ENCODE peak calls at places on chromosomes 13 and 19, in nine cellular contexts. Q is upper lobe of left lung; L is pancreas; F is tibial nerve; M is K562; A is breast epithelium; K is PC-3; Z is CD8-positive, alpha-beta T cell; O is PC-9. D is an unnamed sample.

GRCh38 chr19:45164577-45165335 is 4.0 kb upstream of the NKPD1 start:
- DNase-seq in Q (peak; percentile 88), L (peak; percentile 50), F (no peak), M (peak; percentile 62), A (peak; percentile 80), K (no peak), Z (no peak), O (peak; percentile 84), D (peak; percentile 87)

GRCh38 chr13:79870123-79870522 is 389.2 kb downstream of the NDFIP2 start:
- DNase-seq in Q (no peak), L (no peak), F (no peak), M (no peak), A (no peak), K (no peak), Z (no peak), O (no peak), D (no peak)

GRCh38 chr13:74073231-74073630 is 61.0 kb downstream of the KLF12 start:
- DNase-seq in Q (no peak), L (no peak), F (no peak), M (no peak), A (no peak), K (no peak), Z (no peak), O (no peak), D (no peak)

GRCh38 chr13:48600374-48601364 is 53.1 kb upstream of the CYSLTR2 start:
- DNase-seq in Q (no peak), L (no peak), F (no peak), M (no peak), A (no peak), K (peak; percentile 27), Z (peak; percentile 17), O (no peak), D (no peak)

GRCh38 chr13:99321709-99322108 is 14.5 kb upstream of the GPR183 start:
- DNase-seq in Q (no peak), L (no peak), F (no peak), M (no peak), A (no peak), K (no peak), Z (no peak), O (no peak), D (no peak)

GRCh38 chr13:48505597-48506091 is 27.2 kb downstream of the RCBTB2 start:
- DNase-seq in Q (peak; percentile 73), L (no peak), F (no peak), M (no peak), A (no peak), K (no peak), Z (peak; percentile 70), O (no peak), D (peak; percentile 72)

GRCh38 chr13:73803997-73804396 is 330.2 kb downstream of the KLF12 start:
- DNase-seq in Q (no peak), L (no peak), F (no peak), M (no peak), A (no peak), K (peak; percentile 62), Z (no peak), O (no peak), D (no peak)

GRCh38 chr19:47243776-47244547 is 12.4 kb upstream of the CCDC9 start:
- DNase-seq in Q (peak; percentile 96), L (peak; percentile 92), F (peak; percentile 75), M (peak; percentile 87), A (peak; percentile 89), K (peak; percentile 90), Z (peak; percentile 96), O (peak; percentile 86), D (peak; percentile 98)

GRCh38 chr13:23466144-23467002 is 32.9 kb upstream of the SACS start:
- DNase-seq in Q (peak; percentile 67), L (peak; percentile 53), F (peak; percentile 53), M (peak; percentile 13), A (peak; percentile 61), K (peak; percentile 77), Z (peak; percentile 77), O (no peak), D (peak; percentile 87)

GRCh38 chr19:12840091-12841079 is 2.1 kb downstream of the MAST1 start:
- DNase-seq in Q (peak; percentile 77), L (peak; percentile 78), F (no peak), M (peak; percentile 93), A (no peak), K (peak; percentile 93), Z (no peak), O (peak; percentile 85), D (peak; percentile 77)

GRCh38 chr19:16295071-16295470 is 29.6 kb upstream of the KLF2 start:
- DNase-seq in Q (no peak), L (no peak), F (no peak), M (no peak), A (no peak), K (no peak), Z (no peak), O (no peak), D (no peak)

GRCh38 chr13:29279859-29280258 is 315.6 kb downstream of the SLC7A1 start:
- DNase-seq in Q (no peak), L (no peak), F (no peak), M (no peak), A (no peak), K (no peak), Z (no peak), O (no peak), D (no peak)

GRCh38 chr13:110326263-110326904 is 19.3 kb downstream of the COL4A2 start:
- DNase-seq in Q (no peak), L (no peak), F (no peak), M (no peak), A (no peak), K (no peak), Z (no peak), O (no peak), D (no peak)

GRCh38 chr19:41897181-41897580 is 14.2 kb downstream of the ARHGEF1 start:
- DNase-seq in Q (no peak), L (no peak), F (no peak), M (peak; percentile 53), A (no peak), K (no peak), Z (no peak), O (no peak), D (no peak)

GRCh38 chr13:106277483-106278154 is 257.8 kb downstream of the EFNB2 start:
- DNase-seq in Q (no peak), L (no peak), F (no peak), M (no peak), A (no peak), K (no peak), Z (no peak), O (no peak), D (no peak)

GRCh38 chr13:21458457-21458815 is 667 bp downstream of the ZDHHC20 start:
- DNase-seq in Q (peak; percentile 79), L (peak; percentile 57), F (no peak), M (peak; percentile 20), A (peak; percentile 75), K (peak; percentile 57), Z (peak; percentile 63), O (peak; percentile 64), D (no peak)

GRCh38 chr19:20664917-20665781 is 3.8 kb upstream of the ZNF626 start:
- DNase-seq in Q (no peak), L (peak; percentile 23), F (no peak), M (no peak), A (no peak), K (no peak), Z (no peak), O (no peak), D (no peak)

GRCh38 chr13:79128158-79128557 is 277.9 kb downstream of the RBM26 start:
- DNase-seq in Q (peak; percentile 21), L (no peak), F (no peak), M (no peak), A (no peak), K (peak; percentile 76), Z (no peak), O (peak; percentile 60), D (no peak)

DNA sequence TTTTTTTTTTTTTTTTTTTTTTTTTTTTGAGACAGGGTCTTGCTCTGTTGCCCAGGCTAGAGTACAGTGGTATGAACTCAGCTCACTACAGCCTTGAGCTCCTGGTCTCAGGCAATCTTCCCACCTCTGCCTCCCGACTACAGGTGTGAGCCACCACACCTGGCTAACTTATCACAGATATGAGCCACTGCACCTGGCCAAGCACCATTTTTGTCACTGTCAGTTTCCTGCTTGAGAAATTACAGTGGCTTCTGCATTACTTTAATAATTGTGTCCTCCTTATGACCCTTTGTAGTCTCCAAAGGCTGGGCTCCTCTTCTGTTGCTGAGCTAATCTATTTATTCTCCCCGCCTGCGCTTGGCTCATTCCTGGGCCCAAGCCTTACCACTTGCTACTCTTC is 16.0 kb downstream of the UBE2L5 start:
- DNase-seq in Q (no peak), L (no peak), F (no peak), M (no peak), A (no peak), K (no peak), Z (no peak), O (no peak), D (no peak)
- H3K4me3 ChIP-seq in Q (no peak overlapping the region), L (no peak overlapping the region), F (no peak overlapping the region), M (no peak overlapping the region), A (no peak overlapping the region), K (no peak overlapping the region), Z (no peak overlapping the region), O (no peak overlapping the region), D (no peak overlapping the region)

GRCh38 chr19:18612051-18612771 is 459 bp upstream of the TMEM59L start:
- DNase-seq in Q (no peak), L (no peak), F (no peak), M (no peak), A (no peak), K (no peak), Z (no peak), O (no peak), D (no peak)
- H3K27me3 ChIP-seq in Q (peaks cover 2% of the 10 kb centered on the region), L (peaks cover 23% of the 10 kb centered on the region), F (peaks cover 7% of the 10 kb centered on the region), M (peaks cover 82% of the 10 kb centered on the region), A (peaks cover 70% of the 10 kb centered on the region), K (peaks cover 74% of the 10 kb centered on the region), Z (peaks cover 46% of the 10 kb centered on the region), O (peaks cover 89% of the 10 kb centered on the region), D (peaks cover 12% of the 10 kb centered on the region)

GRCh38 chr13:77029436-77029835 is 2.5 kb upstream of the FBXL3 start:
- DNase-seq in Q (no peak), L (no peak), F (no peak), M (no peak), A (no peak), K (peak; percentile 66), Z (no peak), O (peak; percentile 72), D (no peak)
- TF ChIP-seq CTCF in Q (no peak), L (no peak), F (no peak), M (no peak), A (no peak), K (no peak), Z (no peak), O (no peak), D (no peak)

DNA sequence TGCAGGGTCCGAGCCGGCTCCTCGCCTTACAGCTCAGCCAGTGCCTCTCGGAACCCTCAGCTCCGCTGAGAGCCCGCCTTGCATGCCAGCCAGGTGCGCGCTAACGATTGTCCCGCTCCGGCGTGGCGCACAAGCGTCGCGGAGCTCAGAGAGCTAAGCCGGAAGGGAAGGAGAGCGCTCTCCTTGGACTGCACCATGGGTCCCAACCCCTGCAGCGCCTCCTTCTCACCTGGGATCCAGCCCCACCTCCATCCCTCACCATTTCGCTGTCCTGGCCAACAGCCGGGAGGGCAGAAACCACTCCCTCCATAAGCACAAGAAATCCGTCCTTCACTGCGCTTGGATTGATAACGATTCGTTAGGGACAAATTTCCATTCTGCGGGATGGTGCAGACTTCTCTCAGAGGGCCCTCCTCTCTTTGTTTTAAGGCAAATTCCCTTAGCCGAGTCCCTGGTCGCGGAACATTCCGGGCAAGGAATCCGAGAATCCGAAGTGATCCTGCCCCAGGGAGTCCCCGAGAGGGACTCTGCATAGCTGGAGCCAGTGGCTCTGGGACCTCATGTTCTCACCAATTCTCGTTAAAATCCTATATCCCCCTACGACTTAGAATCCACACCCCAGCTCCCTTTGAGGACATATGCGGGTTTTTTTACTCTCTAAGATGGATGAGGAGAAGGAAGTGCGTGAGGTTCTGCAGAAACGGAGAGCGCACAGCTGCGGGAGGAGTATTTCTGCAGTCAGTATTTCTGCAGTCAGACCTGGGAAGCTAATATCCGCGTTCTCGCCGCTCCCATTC is 2.8 kb downstream of the GSX1 start:
- DNase-seq in Q (no peak), L (no peak), F (no peak), M (no peak), A (no peak), K (no peak), Z (no peak), O (no peak), D (no peak)
- H3K4me3 ChIP-seq in Q (no peak overlapping the region), L (no peak overlapping the region), F (no peak overlapping the region), M (no peak overlapping the region), A (no peak overlapping the region), K (no peak overlapping the region), Z (no peak overlapping the region), O (no peak overlapping the region), D (no peak overlapping the region)

D was measured in GM06990.